ENCODE peak calls at places on chromosomes 1 and 21, in nine cellular contexts. One of them, this sample, is unnamed.
A peak's percentile ranks its signal among the peaks of the same experiment; 100 is the strongest.

GRCh38 chr1:26168410-26169167 is at the start of gene C1orf232:
- DNase-seq in GM04503: no peak
- DNase-seq in NB4: no peak
- DNase-seq in K562: no peak
- DNase-seq in tibial artery: no peak
- DNase-seq in dorsolateral prefrontal cortex: no peak
- DNase-seq in stimulated activated CD8-positive, alpha-beta memory T cell treated with anti-CD3 and anti-CD28 coated beads, Interleukin-2, amount 100 ng/mL, for 1 hour: no peak
- DNase-seq in germinal center: no peak
- DNase-seq in neural crest cell: peak; percentile 45
- DNase-seq in this sample: no peak

GRCh38 chr1:116763787-116764465 is 9.7 kb downstream of the CD2 start:
- DNase-seq in K562: peak; percentile 75
- DNase-seq in stimulated activated CD8-positive, alpha-beta memory T cell treated with anti-CD3 and anti-CD28 coated beads, Interleukin-2, amount 100 ng/mL, for 1 hour: no peak
- DNase-seq in NB4: peak; percentile 52
- DNase-seq in germinal center: no peak
- DNase-seq in neural crest cell: peak; percentile 24
- DNase-seq in GM04503: no peak
- DNase-seq in dorsolateral prefrontal cortex: no peak
- DNase-seq in tibial artery: no peak
- DNase-seq in this sample: no peak

GRCh38 chr1:235888119-235888643 is 21.5 kb upstream of the LYST start:
- DNase-seq in tibial artery: no peak
- DNase-seq in stimulated activated CD8-positive, alpha-beta memory T cell treated with anti-CD3 and anti-CD28 coated beads, Interleukin-2, amount 100 ng/mL, for 1 hour: no peak
- DNase-seq in dorsolateral prefrontal cortex: no peak
- DNase-seq in GM04503: no peak
- DNase-seq in NB4: no peak
- DNase-seq in germinal center: peak; percentile 28
- DNase-seq in neural crest cell: no peak
- DNase-seq in K562: no peak
- DNase-seq in this sample: peak; percentile 70

GRCh38 chr21:17512245-17513213 is at the start of gene CXADR:
- DNase-seq in NB4: no peak
- DNase-seq in germinal center: peak; percentile 80
- DNase-seq in neural crest cell: peak; percentile 70
- DNase-seq in K562: peak; percentile 81
- DNase-seq in dorsolateral prefrontal cortex: peak; percentile 91
- DNase-seq in tibial artery: no peak
- DNase-seq in GM04503: no peak
- DNase-seq in stimulated activated CD8-positive, alpha-beta memory T cell treated with anti-CD3 and anti-CD28 coated beads, Interleukin-2, amount 100 ng/mL, for 1 hour: peak; percentile 32
- DNase-seq in this sample: peak; percentile 79

GRCh38 chr1:230140221-230141001 is 73.4 kb downstream of the GALNT2 start:
- DNase-seq in GM04503: no peak
- DNase-seq in K562: no peak
- DNase-seq in NB4: no peak
- DNase-seq in dorsolateral prefrontal cortex: no peak
- DNase-seq in germinal center: no peak
- DNase-seq in tibial artery: no peak
- DNase-seq in neural crest cell: no peak
- DNase-seq in stimulated activated CD8-positive, alpha-beta memory T cell treated with anti-CD3 and anti-CD28 coated beads, Interleukin-2, amount 100 ng/mL, for 1 hour: no peak
- DNase-seq in this sample: no peak

GRCh38 chr1:16015491-16015890 is 2.4 kb downstream of the HSPB7 start:
- DNase-seq in stimulated activated CD8-positive, alpha-beta memory T cell treated with anti-CD3 and anti-CD28 coated beads, Interleukin-2, amount 100 ng/mL, for 1 hour: no peak
- DNase-seq in dorsolateral prefrontal cortex: no peak
- DNase-seq in germinal center: no peak
- DNase-seq in NB4: no peak
- DNase-seq in tibial artery: no peak
- DNase-seq in neural crest cell: no peak
- DNase-seq in K562: no peak
- DNase-seq in GM04503: no peak
- DNase-seq in this sample: no peak

GRCh38 chr1:194341587-194341986 is 1155.2 kb upstream of the B3GALT2 start:
- DNase-seq in stimulated activated CD8-positive, alpha-beta memory T cell treated with anti-CD3 and anti-CD28 coated beads, Interleukin-2, amount 100 ng/mL, for 1 hour: no peak
- DNase-seq in K562: no peak
- DNase-seq in germinal center: no peak
- DNase-seq in NB4: no peak
- DNase-seq in GM04503: no peak
- DNase-seq in neural crest cell: no peak
- DNase-seq in dorsolateral prefrontal cortex: no peak
- DNase-seq in tibial artery: no peak
- DNase-seq in this sample: no peak

GRCh38 chr1:198443374-198444233 is 96.9 kb downstream of the ATP6V1G3 start:
- DNase-seq in tibial artery: no peak
- DNase-seq in NB4: peak; percentile 7
- DNase-seq in dorsolateral prefrontal cortex: no peak
- DNase-seq in K562: no peak
- DNase-seq in stimulated activated CD8-positive, alpha-beta memory T cell treated with anti-CD3 and anti-CD28 coated beads, Interleukin-2, amount 100 ng/mL, for 1 hour: no peak
- DNase-seq in GM04503: peak; percentile 85
- DNase-seq in germinal center: no peak
- DNase-seq in neural crest cell: no peak
- DNase-seq in this sample: no peak

GRCh38 chr1:22024485-22025367 is 23.3 kb downstream of the CELA3A start:
- DNase-seq in tibial artery: peak; percentile 76
- DNase-seq in dorsolateral prefrontal cortex: peak; percentile 64
- DNase-seq in NB4: peak; percentile 84
- DNase-seq in GM04503: peak; percentile 50
- DNase-seq in germinal center: peak; percentile 68
- DNase-seq in neural crest cell: no peak
- DNase-seq in K562: peak; percentile 56
- DNase-seq in stimulated activated CD8-positive, alpha-beta memory T cell treated with anti-CD3 and anti-CD28 coated beads, Interleukin-2, amount 100 ng/mL, for 1 hour: peak; percentile 43
- DNase-seq in this sample: peak; percentile 67

GRCh38 chr1:47223921-47224675 is 7.9 kb downstream of the TAL1 start:
- DNase-seq in tibial artery: no peak
- DNase-seq in stimulated activated CD8-positive, alpha-beta memory T cell treated with anti-CD3 and anti-CD28 coated beads, Interleukin-2, amount 100 ng/mL, for 1 hour: no peak
- DNase-seq in K562: no peak
- DNase-seq in GM04503: no peak
- DNase-seq in neural crest cell: no peak
- DNase-seq in NB4: no peak
- DNase-seq in dorsolateral prefrontal cortex: peak; percentile 10
- DNase-seq in germinal center: no peak
- DNase-seq in this sample: no peak

GRCh38 chr1:201536542-201536941 is 2.4 kb upstream of the NAV1 start:
- DNase-seq in stimulated activated CD8-positive, alpha-beta memory T cell treated with anti-CD3 and anti-CD28 coated beads, Interleukin-2, amount 100 ng/mL, for 1 hour: no peak
- DNase-seq in dorsolateral prefrontal cortex: no peak
- DNase-seq in K562: no peak
- DNase-seq in NB4: no peak
- DNase-seq in neural crest cell: no peak
- DNase-seq in GM04503: peak; percentile 79
- DNase-seq in germinal center: no peak
- DNase-seq in tibial artery: peak; percentile 88
- DNase-seq in this sample: no peak

GRCh38 chr1:180254496-180254819 is 24.4 kb downstream of the LHX4 start:
- DNase-seq in GM04503: no peak
- DNase-seq in dorsolateral prefrontal cortex: no peak
- DNase-seq in neural crest cell: no peak
- DNase-seq in tibial artery: peak; percentile 44
- DNase-seq in stimulated activated CD8-positive, alpha-beta memory T cell treated with anti-CD3 and anti-CD28 coated beads, Interleukin-2, amount 100 ng/mL, for 1 hour: no peak
- DNase-seq in NB4: no peak
- DNase-seq in K562: no peak
- DNase-seq in germinal center: no peak
- DNase-seq in this sample: no peak

GRCh38 chr1:78227705-78228260 is 182.0 kb downstream of the GIPC2 start:
- DNase-seq in NB4: no peak
- DNase-seq in K562: no peak
- DNase-seq in neural crest cell: no peak
- DNase-seq in tibial artery: no peak
- DNase-seq in dorsolateral prefrontal cortex: no peak
- DNase-seq in germinal center: no peak
- DNase-seq in GM04503: no peak
- DNase-seq in stimulated activated CD8-positive, alpha-beta memory T cell treated with anti-CD3 and anti-CD28 coated beads, Interleukin-2, amount 100 ng/mL, for 1 hour: no peak
- DNase-seq in this sample: no peak

GRCh38 chr1:62508187-62508758 is 71.4 kb downstream of the USP1 start:
- DNase-seq in tibial artery: no peak
- DNase-seq in stimulated activated CD8-positive, alpha-beta memory T cell treated with anti-CD3 and anti-CD28 coated beads, Interleukin-2, amount 100 ng/mL, for 1 hour: no peak
- DNase-seq in dorsolateral prefrontal cortex: no peak
- DNase-seq in K562: peak; percentile 12
- DNase-seq in NB4: peak; percentile 56
- DNase-seq in germinal center: peak; percentile 19
- DNase-seq in GM04503: no peak
- DNase-seq in neural crest cell: no peak
- DNase-seq in this sample: peak; percentile 34

GRCh38 chr1:108808438-108808837 is 48.5 kb downstream of the AKNAD1 start:
- DNase-seq in tibial artery: no peak
- DNase-seq in K562: no peak
- DNase-seq in NB4: no peak
- DNase-seq in germinal center: no peak
- DNase-seq in GM04503: no peak
- DNase-seq in neural crest cell: no peak
- DNase-seq in stimulated activated CD8-positive, alpha-beta memory T cell treated with anti-CD3 and anti-CD28 coated beads, Interleukin-2, amount 100 ng/mL, for 1 hour: no peak
- DNase-seq in dorsolateral prefrontal cortex: no peak
- DNase-seq in this sample: no peak

This sample was measured in GM10248.